ENCODE peak calls at places on chromosomes 13 and 19, in ten cellular contexts. M is spleen; Y is naive thymus-derived CD8-positive, alpha-beta T cell; S is stimulated activated CD4-positive, alpha-beta T cell treated with anti-CD3 and anti-CD28 coated beads, Interleukin-1b, Interleukin-23, amount 100 ng/mL, for 1 hour; N is pulmonary artery endothelial cell; H is posterior cingulate gyrus; L is GM19239; K is stimulated activated CD8-positive, alpha-beta memory T cell treated with anti-CD3 and anti-CD28 coated beads, Interleukin-15, amount 100 ng/mL, for 24 hours; P is neuronal stem cell; U is H7. Q is an unnamed sample.

GRCh38 chr13:75704194-75704941 is 68.2 kb downstream of the LMO7 start:
- DNase-seq in H (no peak), P (no peak), Y (no peak), K (no peak), S (no peak), M (no peak), N (no peak), U (no peak), L (no peak), Q (no peak)

GRCh38 chr19:38195237-38195636 is 28.8 kb downstream of the DPF1 start:
- DNase-seq in Y (no peak), S (no peak), M (no peak), H (no peak), U (no peak), L (no peak), P (no peak), K (no peak), N (no peak), Q (no peak)

GRCh38 chr19:42131149-42132029 is 857 bp downstream of the POU2F2 start:
- DNase-seq in P (no peak), K (no peak), Y (no peak), M (no peak), S (no peak), U (no peak), L (no peak), N (no peak), H (no peak), Q (no peak)

GRCh38 chr13:112890316-112891131 is 78.5 kb upstream of the MCF2L start:
- DNase-seq in Y (no peak), L (no peak), N (no peak), U (peak), K (no peak), M (peak), H (peak), S (no peak), P (no peak), Q (no peak)

GRCh38 chr13:110408286-110408685 is 101.2 kb downstream of the COL4A2 start:
- DNase-seq in N (no peak), H (no peak), U (no peak), P (no peak), Y (no peak), S (no peak), K (no peak), L (no peak), M (no peak), Q (no peak)

GRCh38 chr13:49097374-49097773 is 121.7 kb downstream of the FNDC3A start:
- DNase-seq in N (no peak), U (no peak), Y (no peak), L (no peak), K (no peak), P (no peak), S (no peak), M (no peak), H (no peak), Q (no peak)

GRCh38 chr19:45171211-45171623 is 6.8 kb downstream of the TRAPPC6A start:
- DNase-seq in S (no peak), L (no peak), N (peak), U (no peak), M (no peak), K (no peak), H (no peak), Y (no peak), P (no peak), Q (no peak)

GRCh38 chr13:94073006-94073744 is 406.3 kb downstream of the DCT start:
- DNase-seq in L (no peak), Y (no peak), H (no peak), S (no peak), M (no peak), P (no peak), N (no peak), K (no peak), U (peak), Q (no peak)

GRCh38 chr19:41019346-41019745 is 28.3 kb downstream of the CYP2B6 start:
- DNase-seq in L (no peak), Y (no peak), K (no peak), H (no peak), S (no peak), U (no peak), M (no peak), N (no peak), P (no peak), Q (no peak)

GRCh38 chr19:29529646-29530548 is 4.1 kb downstream of the VSTM2B start:
- DNase-seq in N (no peak), M (peak), K (no peak), U (peak), L (no peak), P (peak), Y (no peak), H (peak), S (no peak), Q (peak)